ENCODE peak calls at places on chromosomes 4 and X, in five cellular contexts. W is cardiac fibroblast, S is astrocyte, E is A549, I is mucosa of descending colon. O is an unnamed sample.

GRCh38 chr4:96183630-96184029 is 343.7 kb downstream of the PDHA2 start:
- DNase-seq in W (no peak), S (no peak), E (no peak), I (no peak), O (peak; percentile 36)

GRCh38 chr4:140038031-140038533 is 115.9 kb downstream of the MAML3 start:
- DNase-seq in W (peak; percentile 76), S (peak; percentile 88), E (no peak), I (no peak), O (no peak)

GRCh38 chr4:159103406-159104131 is 690 bp downstream of the RAPGEF2 start:
- DNase-seq in W (peak; percentile 41), S (no peak), E (peak; percentile 21), I (peak; percentile 56), O (peak; percentile 54)

GRCh38 chr4:5960197-5960880 is 57.9 kb downstream of the C4orf50 start:
- DNase-seq in W (no peak), S (no peak), E (no peak), I (no peak), O (no peak)

GRCh38 chrX:37796302-37796701 is 16.4 kb downstream of the CYBB start:
- DNase-seq in W (no peak), S (no peak), E (no peak), I (no peak), O (no peak)

GRCh38 chrX:21802844-21803243 is 36.6 kb upstream of the MBTPS2 start:
- DNase-seq in W (no peak), S (no peak), E (no peak), I (no peak), O (no peak)

GRCh38 chr4:102263024-102263787 is 82.1 kb downstream of the SLC39A8 start:
- DNase-seq in W (peak; percentile 65), S (peak; percentile 59), E (peak; percentile 31), I (peak; percentile 13), O (peak; percentile 18)

GRCh38 chrX:138014577-138014976 is 448.6 kb downstream of the ZIC3 start:
- DNase-seq in W (no peak), S (no peak), E (no peak), I (no peak), O (no peak)

GRCh38 chr4:2451821-2452785 is 16.8 kb upstream of the RNF4 start:
- DNase-seq in W (no peak), S (no peak), E (no peak), I (no peak), O (no peak)

GRCh38 chrX:120813982-120814381 is 61.7 kb downstream of the CT47B1 start:
- DNase-seq in W (no peak), S (no peak), E (no peak), I (no peak), O (no peak)

GRCh38 chr4:182855877-182856276 is 61.3 kb downstream of the DCTD start:
- DNase-seq in W (no peak), S (no peak), E (no peak), I (no peak), O (no peak)

GRCh38 chrX:37652053-37652452 is 33.5 kb upstream of the XK start:
- DNase-seq in W (no peak), S (no peak), E (no peak), I (peak; percentile 6), O (no peak)

GRCh38 chr4:5711479-5712184 is 631 bp downstream of the EVC start:
- DNase-seq in W (peak; percentile 51), S (peak; percentile 68), E (peak; percentile 25), I (no peak), O (peak; percentile 29)

GRCh38 chr4:144666539-144667175 is 20.7 kb downstream of the HHIP start:
- DNase-seq in W (peak; percentile 66), S (peak; percentile 86), E (no peak), I (no peak), O (no peak)

GRCh38 chr4:7803992-7804758 is 135.5 kb downstream of the AFAP1 start:
- DNase-seq in W (peak; percentile 86), S (peak; percentile 55), E (peak; percentile 78), I (peak; percentile 95), O (peak; percentile 88)

GRCh38 chr4:148573284-148573683 is 131.1 kb upstream of the NR3C2 start:
- DNase-seq in W (no peak), S (no peak), E (no peak), I (no peak), O (no peak)

GRCh38 chrX:147376601-147377387 is 534.9 kb upstream of the FMR1 start:
- DNase-seq in W (no peak), S (no peak), E (no peak), I (no peak), O (peak; percentile 55)

DNA sequence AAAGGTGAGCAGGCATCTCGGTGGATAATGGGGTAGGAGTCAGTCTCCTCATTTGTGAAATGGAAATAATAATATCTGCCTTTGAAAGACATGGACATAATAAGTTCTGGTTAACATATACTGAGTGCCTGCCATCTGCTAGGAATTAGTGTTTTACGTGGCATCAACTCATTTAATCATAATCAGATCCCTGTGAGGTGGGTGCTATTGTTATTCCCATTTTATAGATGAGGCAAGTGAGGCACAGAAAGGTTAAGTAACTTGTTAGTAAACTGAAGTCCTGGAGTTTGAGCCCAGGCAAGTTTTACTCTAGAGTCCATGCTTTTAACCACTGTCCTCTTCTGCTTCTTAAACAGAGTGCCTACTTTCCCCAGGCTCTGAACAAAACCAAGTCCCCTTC is 7.5 kb downstream of the CCDC120 start:
- DNase-seq in W (no peak), S (no peak), E (no peak), I (no peak), O (no peak)
- TF ChIP-seq CTCF in W (no peak), S (no peak), E (no peak), I (no peak), O (no peak)

GRCh38 chrX:119389214-119389613 is 9.9 kb upstream of the SLC25A43 start:
- DNase-seq in W (no peak), S (no peak), E (no peak), I (peak; percentile 40), O (no peak)
- H3K4me3 ChIP-seq in W (no peak overlapping the region), S (no peak overlapping the region), E (no peak overlapping the region), I (no peak overlapping the region), O (no peak overlapping the region)

DNA sequence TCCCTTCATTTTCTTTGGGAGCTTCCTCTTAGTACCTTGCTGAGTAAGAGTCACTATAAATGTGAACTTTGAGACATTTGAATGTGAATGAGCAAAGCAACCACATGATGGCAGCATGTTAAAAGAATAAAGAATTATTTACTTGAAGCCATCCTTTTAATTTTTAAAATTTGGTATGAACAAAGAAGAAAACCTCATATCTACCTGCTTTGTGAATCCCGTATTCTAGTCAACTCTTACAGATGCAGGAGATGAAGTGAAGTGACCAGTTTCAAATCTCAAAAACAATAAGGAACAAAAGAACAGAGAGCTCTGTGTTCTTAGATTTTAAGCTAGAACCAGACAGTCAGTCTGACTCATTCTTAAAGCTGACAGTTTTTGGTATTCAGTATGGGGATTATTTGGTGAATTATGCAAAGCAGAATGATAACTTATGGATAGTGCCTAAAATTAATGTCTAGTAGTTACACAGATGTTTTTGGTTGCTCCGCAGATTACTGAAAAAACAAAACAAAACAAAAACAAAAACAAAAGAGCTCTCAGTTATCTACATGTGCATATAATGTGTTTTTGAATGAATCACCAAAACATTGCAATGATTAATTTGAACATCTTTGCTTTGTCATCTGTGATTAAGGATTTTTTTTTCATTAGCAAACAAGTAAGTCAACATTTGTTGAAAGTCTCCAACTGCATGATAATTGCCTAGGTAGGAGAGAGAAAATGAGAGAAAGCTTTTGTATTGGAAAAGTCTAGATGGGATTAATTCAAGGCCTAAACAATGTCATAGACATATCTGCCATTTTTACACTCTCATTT is 48.2 kb upstream of the H2AZ1 start:
- DNase-seq in W (peak; percentile 71), S (peak; percentile 38), E (peak; percentile 13), I (peak; percentile 12), O (no peak)
- TF ChIP-seq CTCF in W (peak; percentile 9), S (peak; percentile 29), E (peak; percentile 52), I (no peak), O (no peak)

GRCh38 chrX:70496491-70496890 is 51.9 kb downstream of the DLG3 start:
- DNase-seq in W (no peak), S (no peak), E (no peak), I (no peak), O (no peak)

GRCh38 chrX:70494441-70494840 is 49.8 kb downstream of the DLG3 start:
- DNase-seq in W (peak; percentile 42), S (no peak), E (peak; percentile 13), I (no peak), O (no peak)

GRCh38 chrX:70500826-70501225 is 56.2 kb downstream of the DLG3 start:
- DNase-seq in W (no peak), S (no peak), E (no peak), I (no peak), O (no peak)

GRCh38 chrX:70498129-70498528 is 53.5 kb downstream of the DLG3 start:
- DNase-seq in W (no peak), S (no peak), E (no peak), I (no peak), O (no peak)

GRCh38 chrX:70497026-70497425 is 52.4 kb downstream of the DLG3 start:
- DNase-seq in W (no peak), S (no peak), E (no peak), I (no peak), O (no peak)
- H3K4me3 ChIP-seq in W (no peak overlapping the region), S (no peak overlapping the region), E (no peak overlapping the region), I (no peak overlapping the region), O (no peak overlapping the region)